ENCODE peak calls at places on chromosomes 6 and 20, in seven cellular contexts. C is GM06990, B is GM23248, I is fibroblast of the aortic adventitia, O is iPS DF 19.7, Z is GM23338, V is HEK293T. P is an unnamed sample.
A peak's percentile ranks its signal among the peaks of the same experiment; 100 is the strongest.

GRCh38 chr6:38027685-38028373 is 208.3 kb downstream of the ZFAND3 start:
- DNase-seq in C (no peak), B (no peak), I (peak; percentile 13), O (no peak), Z (peak; percentile 39), V (no peak), P (no peak)

GRCh38 chr6:136566007-136566487 is 15.8 kb upstream of the MAP7 start:
- DNase-seq in C (no peak), B (no peak), I (no peak), O (no peak), Z (no peak), V (no peak), P (no peak)

GRCh38 chr6:169312658-169313346 is 59.2 kb upstream of the THBS2 start:
- DNase-seq in C (no peak), B (peak; percentile 77), I (peak; percentile 41), O (no peak), Z (no peak), V (no peak), P (no peak)

GRCh38 chr20:41138217-41138526 is 829 bp downstream of the PLCG1 start:
- DNase-seq in C (no peak), B (peak; percentile 65), I (no peak), O (no peak), Z (no peak), V (no peak), P (no peak)

GRCh38 chr6:42140756-42141602 is 1.4 kb downstream of the C6orf132 start:
- DNase-seq in C (no peak), B (peak; percentile 75), I (no peak), O (no peak), Z (no peak), V (no peak), P (no peak)

GRCh38 chr6:39452306-39452705 is 129.8 kb upstream of the KCNK16 start:
- DNase-seq in C (no peak), B (peak; percentile 82), I (peak; percentile 2), O (no peak), Z (no peak), V (no peak), P (no peak)

GRCh38 chr20:17859616-17860232 is 108.9 kb downstream of the SNX5 start:
- DNase-seq in C (no peak), B (no peak), I (no peak), O (no peak), Z (peak; percentile 60), V (no peak), P (no peak)

GRCh38 chr20:31809656-31810055 is 9.5 kb upstream of the MYLK2 start:
- DNase-seq in C (no peak), B (no peak), I (peak; percentile 25), O (no peak), Z (no peak), V (no peak), P (no peak)

GRCh38 chr6:143759666-143760065 is 81.9 kb downstream of the PHACTR2 start:
- DNase-seq in C (no peak), B (peak; percentile 60), I (no peak), O (no peak), Z (no peak), V (no peak), P (no peak)

GRCh38 chr6:43491750-43492661 is 14.6 kb downstream of the TJAP1 start:
- DNase-seq in C (no peak), B (peak; percentile 89), I (peak; percentile 73), O (no peak), Z (no peak), V (no peak), P (no peak)

GRCh38 chr20:63032861-63033634 is 26.3 kb upstream of the BHLHE23 start:
- DNase-seq in C (peak; percentile 79), B (no peak), I (no peak), O (no peak), Z (peak; percentile 76), V (no peak), P (no peak)

GRCh38 chr20:64031822-64032314 is 4.1 kb upstream of the C20orf204 start:
- DNase-seq in C (no peak), B (no peak), I (no peak), O (no peak), Z (no peak), V (no peak), P (no peak)

GRCh38 chr6:139369568-139370046 is 4.8 kb downstream of the CITED2 start:
- DNase-seq in C (no peak), B (peak; percentile 88), I (peak; percentile 83), O (no peak), Z (peak; percentile 74), V (peak; percentile 41), P (no peak)

GRCh38 chr6:14882394-14883073 is 363.3 kb upstream of the JARID2 start:
- DNase-seq in C (no peak), B (no peak), I (peak; percentile 36), O (no peak), Z (no peak), V (no peak), P (no peak)

GRCh38 chr6:158815915-158816314 is 3.3 kb downstream of the EZR start:
- DNase-seq in C (no peak), B (no peak), I (no peak), O (no peak), Z (no peak), V (no peak), P (no peak)

GRCh38 chr20:43975096-43975768 is 60.6 kb downstream of the TOX2 start:
- DNase-seq in C (no peak), B (peak; percentile 94), I (peak; percentile 96), O (no peak), Z (no peak), V (no peak), P (no peak)

GRCh38 chr6:128694303-128695009 is 174.1 kb upstream of the PTPRK start:
- DNase-seq in C (no peak), B (no peak), I (no peak), O (no peak), Z (no peak), V (no peak), P (no peak)

GRCh38 chr20:59805786-59806577 is 127.5 kb downstream of the SYCP2 start:
- DNase-seq in C (no peak), B (no peak), I (no peak), O (no peak), Z (no peak), V (no peak), P (no peak)

GRCh38 chr6:158903801-158904200 is 84.6 kb upstream of the EZR start:
- DNase-seq in C (no peak), B (no peak), I (no peak), O (no peak), Z (no peak), V (no peak), P (no peak)

GRCh38 chr6:81987293-81987692 is 234.8 kb upstream of the TENT5A start:
- DNase-seq in C (no peak), B (no peak), I (no peak), O (no peak), Z (no peak), V (no peak), P (no peak)

GRCh38 chr6:939526-940252 is 246.8 kb upstream of the EXOC2 start:
- DNase-seq in C (no peak), B (no peak), I (no peak), O (no peak), Z (no peak), V (no peak), P (no peak)

GRCh38 chr6:138685257-138685656 is 88.3 kb upstream of the CCDC28A start:
- DNase-seq in C (no peak), B (no peak), I (no peak), O (no peak), Z (no peak), V (no peak), P (no peak)

GRCh38 chr20:61739086-61739831 is 326.4 kb downstream of the TAF4 start:
- DNase-seq in C (no peak), B (no peak), I (no peak), O (no peak), Z (no peak), V (no peak), P (no peak)

GRCh38 chr6:109793793-109794192 is 102.7 kb downstream of the FIG4 start:
- DNase-seq in C (no peak), B (peak; percentile 96), I (peak; percentile 98), O (no peak), Z (no peak), V (no peak), P (no peak)

GRCh38 chr6:156587751-156588301 is 189.4 kb upstream of the ARID1B start:
- DNase-seq in C (no peak), B (no peak), I (no peak), O (no peak), Z (no peak), V (no peak), P (no peak)

GRCh38 chr20:48052492-48052870 is 267.2 kb upstream of the SULF2 start:
- DNase-seq in C (no peak), B (peak; percentile 6), I (peak; percentile 35), O (no peak), Z (no peak), V (no peak), P (no peak)

P was measured in activated T-helper 2 cell treated with anti-CD3 and anti-CD28 coated beads, Interferon-gamma antibody, Interleukin-2, Interleukin-4, amounts not matched to agents 10 μg/mL and 5 μg/mL and 100 μg/mL, durations not matched to agents 14 hours and 24 hours and 36 hours.